ENCODE peak calls at places on chromosome 19, in ten cellular contexts. W is activated effector memory CD4-positive, alpha-beta T cell treated with anti-CD3 and anti-CD28 coated beads, Interleukin-2, amount 50 U/mL, for 16 hours; C is stimulated activated CD8-positive, alpha-beta memory T cell treated with anti-CD3 and anti-CD28 coated beads, Interleukin-12 subunit alpha, Interleukin-12 subunit beta, amount 100 ng/mL, for 4 hours; I is adipocyte; F is smooth muscle cell of the brain vasculature; E is DMS53; Z is activated T-helper 1 cell treated with anti-CD3 and anti-CD28 coated beads, Interleukin-12 subunit alpha, Interleukin-12 subunit beta, Interleukin-2, Interleukin-4 antibody, amounts not matched to agents 30 ng/mL and 10 ng/mL and 1 ng/mL, durations not matched to agents 14 hours and 24 hours and 36 hours; S is GOT3; K is colonic mucosa; O is Daoy. V is an unnamed sample.

GRCh38 chr19:53936035-53936434 is 26.7 kb upstream of the CACNG8 start:
- DNase-seq in K (no peak), O (no peak), I (no peak), F (no peak), S (no peak), E (no peak), W (no peak), Z (no peak), C (no peak), V (no peak)

GRCh38 chr19:4009990-4010807 is 2.7 kb downstream of the PIAS4 start:
- DNase-seq in Z (no peak), I (no peak), C (no peak), S (no peak), O (no peak), K (no peak), F (no peak), E (no peak), W (peak; percentile 58), V (peak; percentile 9)

GRCh38 chr19:45428385-45429231 is 4.9 kb upstream of the ERCC1 start:
- DNase-seq in F (no peak), I (peak; percentile 90), W (peak; percentile 72), E (peak; percentile 30), K (no peak), C (no peak), O (peak; percentile 53), S (no peak), Z (no peak), V (peak; percentile 60)

GRCh38 chr19:16037424-16038195 is 38.7 kb upstream of the TPM4 start:
- DNase-seq in E (no peak), K (no peak), O (no peak), I (no peak), S (no peak), W (no peak), F (no peak), C (no peak), Z (no peak), V (no peak)

GRCh38 chr19:10289836-10290438 is at the start of gene ICAM5:
- DNase-seq in C (peak; percentile 57), S (no peak), W (peak; percentile 80), K (no peak), Z (no peak), I (peak; percentile 65), F (no peak), E (peak; percentile 72), O (peak; percentile 71), V (peak; percentile 43)

GRCh38 chr19:54452626-54453025 is 3.6 kb downstream of the LENG8 start:
- DNase-seq in C (no peak), W (no peak), S (no peak), O (no peak), E (no peak), Z (no peak), I (no peak), K (no peak), F (no peak), V (no peak)

GRCh38 chr19:38583219-38583984 is 34.4 kb downstream of the MAP4K1 start:
- DNase-seq in Z (no peak), W (no peak), C (no peak), E (no peak), I (no peak), K (no peak), F (no peak), O (no peak), S (no peak), V (no peak)

GRCh38 chr19:11673608-11674041 is 65.1 kb downstream of the ZNF823 start:
- DNase-seq in W (no peak), Z (no peak), E (peak; percentile 66), O (peak; percentile 76), K (peak; percentile 72), C (no peak), F (peak; percentile 36), I (peak; percentile 87), S (no peak), V (no peak)

GRCh38 chr19:13093407-13094284 is 9.0 kb downstream of the LYL1 start:
- DNase-seq in C (no peak), S (no peak), K (peak; percentile 86), Z (peak; percentile 63), E (peak; percentile 80), W (peak; percentile 93), O (peak; percentile 88), I (peak; percentile 92), F (peak; percentile 73), V (peak; percentile 66)

GRCh38 chr19:36207605-36208252 is 6.7 kb downstream of the ZNF565 start:
- DNase-seq in O (no peak), S (no peak), W (no peak), I (no peak), K (no peak), F (no peak), Z (no peak), E (no peak), C (no peak), V (no peak)

GRCh38 chr19:4557971-4558941 is 1.2 kb downstream of the SEMA6B start:
- DNase-seq in E (peak; percentile 38), O (peak; percentile 53), K (no peak), C (no peak), S (no peak), W (peak; percentile 76), I (peak; percentile 64), F (no peak), Z (no peak), V (no peak)

GRCh38 chr19:4676955-4677731 is 7.0 kb upstream of the MYDGF start:
- DNase-seq in S (no peak), W (no peak), K (peak; percentile 38), C (no peak), O (peak; percentile 60), F (no peak), I (peak; percentile 20), E (peak; percentile 59), Z (no peak), V (peak; percentile 35)

GRCh38 chr19:5086725-5087439 is 118.0 kb downstream of the KDM4B start:
- DNase-seq in O (no peak), E (peak; percentile 19), W (no peak), I (no peak), F (no peak), S (no peak), C (no peak), K (no peak), Z (no peak), V (no peak)

GRCh38 chr19:56504581-56504980 is 3.1 kb upstream of the ZNF471 start:
- DNase-seq in O (no peak), Z (no peak), C (no peak), E (no peak), I (peak; percentile 28), F (no peak), W (no peak), K (no peak), S (no peak), V (no peak)

GRCh38 chr19:35417278-35417677 is 30.8 kb upstream of the FFAR2 start:
- DNase-seq in I (no peak), O (no peak), F (no peak), C (no peak), S (no peak), W (no peak), E (no peak), Z (no peak), K (no peak), V (no peak)